ENCODE peak calls at places on chromosomes 3 and 15, in five cellular contexts. H is K562, D is H1, J is GM12878, F is HepG2. Y is an unnamed sample.

GRCh38 chr3:48155122-48155521 is 33.1 kb downstream of the CDC25A start:
- DNase-seq in H (no peak), D (no peak), J (no peak), F (no peak), Y (no peak)

GRCh38 chr3:190122198-190122771 is 1.6 kb upstream of the P3H2 start:
- DNase-seq in H (no peak), D (no peak), J (no peak), F (no peak), Y (peak)

GRCh38 chr3:32456429-32457130 is 46.1 kb downstream of the CMTM6 start:
- DNase-seq in H (no peak), D (peak), J (no peak), F (no peak), Y (no peak)

GRCh38 chr3:192514754-192515660 is 212.3 kb downstream of the FGF12 start:
- DNase-seq in H (no peak), D (peak), J (no peak), F (no peak), Y (peak)

GRCh38 chr3:126621627-126622345 is 33.1 kb downstream of the TXNRD3 start:
- DNase-seq in H (no peak), D (no peak), J (no peak), F (no peak), Y (no peak)

GRCh38 chr3:168002786-168003368 is 92.8 kb downstream of the GOLIM4 start:
- DNase-seq in H (peak), D (no peak), J (no peak), F (no peak), Y (no peak)

GRCh38 chr3:32021748-32022147 is 40.2 kb downstream of the ZNF860 start:
- DNase-seq in H (no peak), D (no peak), J (no peak), F (no peak), Y (no peak)

GRCh38 chr3:50525987-50526386 is 22.6 kb upstream of the CACNA2D2 start:
- DNase-seq in H (peak), D (peak), J (no peak), F (peak), Y (peak)

GRCh38 chr15:43285609-43286037 is 18.9 kb upstream of the TGM5 start:
- DNase-seq in H (peak), D (peak), J (peak), F (peak), Y (peak)

GRCh38 chr3:23480324-23480704 is 277.2 kb downstream of the UBE2E2 start:
- DNase-seq in H (no peak), D (no peak), J (no peak), F (no peak), Y (no peak)

DNA sequence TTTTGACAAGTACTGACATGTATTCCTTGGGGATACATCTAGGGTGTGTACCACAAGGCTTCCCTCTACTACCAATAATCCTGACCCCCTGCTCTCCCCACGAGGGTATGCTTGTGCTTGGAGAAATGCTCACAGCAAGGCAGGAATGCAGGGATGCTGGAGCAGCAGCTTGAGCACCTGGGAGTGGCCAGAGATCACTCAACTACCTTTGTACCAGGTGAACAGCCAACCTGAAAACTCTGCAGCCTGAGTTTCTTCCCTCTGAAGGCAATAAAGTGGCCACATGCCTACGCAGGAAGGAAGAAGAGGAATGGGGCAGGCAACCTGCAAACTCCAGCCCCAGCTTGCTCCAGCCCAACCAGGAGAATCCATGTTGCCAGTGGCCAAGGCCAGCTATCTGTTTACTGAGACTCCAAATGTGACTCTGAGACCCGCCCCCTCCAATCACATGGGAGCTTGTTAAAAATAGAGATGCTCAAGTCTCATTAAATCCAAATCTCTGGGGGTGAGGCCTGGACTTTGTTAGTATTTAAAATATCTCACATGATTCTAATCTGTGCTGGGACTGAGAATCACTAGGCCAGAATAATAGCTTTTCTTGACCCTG is 224.0 kb upstream of the TBL1XR1 start:
- DNase-seq in H (no peak), D (no peak), J (no peak), F (no peak), Y (no peak)
- H2AFZ ChIP-seq in H (no peak), D (peak), J (no peak), F (no peak), Y (peak)

GRCh38 chr15:69903476-69904295 is 194.0 kb downstream of the TLE3 start:
- DNase-seq in H (no peak), D (no peak), J (no peak), F (no peak), Y (no peak)
- TF ChIP-seq CREB1 in H (no peak), D (no peak), J (no peak), F (no peak), Y (no peak)

GRCh38 chr3:66463734-66464511 is 36.9 kb downstream of the LRIG1 start:
- DNase-seq in H (no peak), D (no peak), J (no peak), F (no peak), Y (no peak)
- H2AFZ ChIP-seq in H (no peak), D (no peak), J (no peak), F (no peak), Y (no peak)

GRCh38 chr15:39099524-39099923 is 481.4 kb upstream of the THBS1 start:
- DNase-seq in H (no peak), D (no peak), J (no peak), F (no peak), Y (no peak)
- TF ChIP-seq CREB1 in H (no peak), D (no peak), J (no peak), F (no peak), Y (no peak)

GRCh38 chr3:56725175-56725574 is 42.1 kb upstream of the TASOR start:
- DNase-seq in H (no peak), D (no peak), J (peak), F (no peak), Y (no peak)
- H2AFZ ChIP-seq in H (no peak), D (no peak), J (no peak), F (no peak), Y (no peak)

GRCh38 chr15:32872606-32873291 is 154.9 kb downstream of the GREM1 start:
- DNase-seq in H (no peak), D (no peak), J (no peak), F (no peak), Y (no peak)
- TF ChIP-seq CREB1 in H (no peak), D (no peak), J (no peak), F (no peak), Y (no peak)